ENCODE peak calls at places on chromosome 11, in five cellular contexts. Q, W, F, X and N are unnamed samples.
A peak's percentile ranks its signal among the peaks of the same experiment; 100 is the strongest.

GRCh38 chr11:10893713-10894112 is 35.9 kb upstream of the ZBED5 start:
- DNase-seq in W (no peak), Q (no peak), X (no peak), F (no peak), N (peak; percentile 47)

GRCh38 chr11:18699848-18700261 is 1.3 kb downstream of the TMEM86A start:
- DNase-seq in Q (no peak), F (no peak), W (no peak), X (no peak), N (no peak)

GRCh38 chr11:120420572-120420971 is 84.4 kb downstream of the ARHGEF12 start:
- DNase-seq in Q (no peak), F (no peak), X (no peak), W (no peak), N (no peak)

GRCh38 chr11:116772443-116773202 is at the start of gene BUD13:
- DNase-seq in W (peak; percentile 89), X (peak; percentile 48), F (peak; percentile 92), Q (peak; percentile 89), N (peak; percentile 91)

GRCh38 chr11:85742873-85743275 is 56.9 kb upstream of the CCDC89 start:
- DNase-seq in X (no peak), W (no peak), Q (no peak), F (no peak), N (peak; percentile 72)

GRCh38 chr11:34169664-34170063 is 64.2 kb downstream of the NAT10 start:
- DNase-seq in Q (no peak), X (no peak), W (no peak), F (no peak), N (no peak)

GRCh38 chr11:121762820-121763219 is 310.1 kb upstream of the SORL1-AS1 start:
- DNase-seq in F (peak; percentile 96), Q (no peak), W (peak; percentile 32), X (no peak), N (peak; percentile 47)

GRCh38 chr11:126101241-126101929 is 38.7 kb upstream of the CDON start:
- DNase-seq in W (no peak), X (no peak), F (no peak), Q (no peak), N (no peak)

GRCh38 chr11:1736447-1736992 is 13.9 kb downstream of the IFITM10 start:
- DNase-seq in Q (no peak), F (no peak), X (no peak), W (no peak), N (no peak)

GRCh38 chr11:43984519-43985385 is 42.3 kb downstream of the C11orf96 start:
- DNase-seq in Q (no peak), X (no peak), W (no peak), F (peak; percentile 7), N (no peak)

GRCh38 chr11:61362542-61362875 is 335 bp downstream of the TMEM138 start:
- DNase-seq in Q (no peak), F (peak; percentile 16), X (peak; percentile 46), W (no peak), N (peak; percentile 44)

GRCh38 chr11:20161230-20161918 is 1.1 kb upstream of the DBX1 start:
- DNase-seq in X (no peak), Q (no peak), F (no peak), W (no peak), N (no peak)

GRCh38 chr11:113363406-113363805 is 24.2 kb upstream of the ANKK1 start:
- DNase-seq in Q (no peak), F (no peak), W (no peak), X (no peak), N (peak; percentile 58)